ENCODE peak calls at places on chromosomes 11 and 22, in ten cellular contexts. M is T1000; Q is amniotic stem cell; I is cardiac fibroblast; B is endodermal cell; X is NCI-H2081; O is effector CD4-positive, alpha-beta T cell; H is stimulated activated CD4-positive, alpha-beta T cell treated with anti-CD3 and anti-CD28 coated beads, Interleukin-4, amount 100 ng/mL, for 1 hour; J is lower lobe of right lung; P is naive thymus-derived CD4-positive, alpha-beta T cell. T is an unnamed sample.

GRCh38 chr22:31501738-31502137 is 5.4 kb downstream of the SFI1 start:
- DNase-seq in M (no peak), Q (no peak), I (no peak), B (no peak), X (no peak), O (no peak), H (no peak), J (no peak), P (no peak), T (no peak)

GRCh38 chr11:66639066-66639813 is 737 bp downstream of the RBM4 start:
- DNase-seq in M (no peak), Q (no peak), I (peak; percentile 55), B (no peak), X (no peak), O (peak; percentile 21), H (no peak), J (no peak), P (peak; percentile 56), T (peak; percentile 20)

GRCh38 chr11:124807660-124808270 is 7.6 kb upstream of the MSANTD2 start:
- DNase-seq in M (no peak), Q (no peak), I (no peak), B (no peak), X (no peak), O (no peak), H (no peak), J (no peak), P (no peak), T (no peak)

GRCh38 chr22:36237462-36238347 is 1.6 kb downstream of the APOL2 start:
- DNase-seq in M (no peak), Q (no peak), I (peak; percentile 22), B (no peak), X (no peak), O (no peak), H (no peak), J (no peak), P (no peak), T (no peak)

GRCh38 chr11:106306942-106307341 is 229.5 kb downstream of the AASDHPPT start:
- DNase-seq in M (no peak), Q (no peak), I (peak; percentile 27), B (no peak), X (no peak), O (no peak), H (no peak), J (no peak), P (no peak), T (no peak)

GRCh38 chr11:63613517-63614135 is 607 bp downstream of the PLAAT3 start:
- DNase-seq in M (no peak), Q (no peak), I (no peak), B (peak; percentile 87), X (no peak), O (peak; percentile 29), H (peak; percentile 26), J (peak; percentile 70), P (peak; percentile 13), T (peak; percentile 17)

GRCh38 chr11:30433831-30434230 is 110.9 kb downstream of the ARL14EP start:
- DNase-seq in M (no peak), Q (no peak), I (no peak), B (no peak), X (no peak), O (no peak), H (no peak), J (no peak), P (no peak), T (no peak)

GRCh38 chr22:28736296-28737155 is 5.1 kb downstream of the CHEK2 start:
- DNase-seq in M (no peak), Q (no peak), I (no peak), B (peak; percentile 61), X (peak; percentile 0), O (no peak), H (no peak), J (no peak), P (no peak), T (no peak)

GRCh38 chr11:69468236-69468635 is 13.2 kb upstream of the LINC01488 start:
- DNase-seq in M (no peak), Q (no peak), I (no peak), B (no peak), X (no peak), O (no peak), H (no peak), J (peak; percentile 20), P (no peak), T (no peak)

GRCh38 chr22:41584881-41585280 is 4.8 kb downstream of the PMM1 start:
- DNase-seq in M (no peak), Q (no peak), I (no peak), B (no peak), X (no peak), O (no peak), H (no peak), J (no peak), P (no peak), T (no peak)

GRCh38 chr22:38872831-38873248 is 824 bp upstream of the CBX6 start:
- DNase-seq in M (no peak), Q (no peak), I (no peak), B (peak; percentile 81), X (peak; percentile 5), O (no peak), H (peak; percentile 15), J (peak; percentile 78), P (no peak), T (peak; percentile 52)

GRCh38 chr22:37025500-37026070 is 6.0 kb downstream of the MPST start:
- DNase-seq in M (no peak), Q (no peak), I (no peak), B (no peak), X (no peak), O (no peak), H (no peak), J (no peak), P (no peak), T (no peak)

GRCh38 chr22:45887202-45888131 is 89.5 kb downstream of the WNT7B start:
- DNase-seq in M (no peak), Q (no peak), I (no peak), B (peak; percentile 41), X (no peak), O (no peak), H (no peak), J (peak; percentile 79), P (no peak), T (no peak)

GRCh38 chr11:87736928-87737327 is 438.3 kb downstream of the RAB38 start:
- DNase-seq in M (no peak), Q (no peak), I (no peak), B (no peak), X (no peak), O (no peak), H (no peak), J (no peak), P (no peak), T (no peak)

GRCh38 chr11:76629133-76629852 is 41.3 kb downstream of the LRRC32 start:
- DNase-seq in M (no peak), Q (no peak), I (peak; percentile 97), B (no peak), X (no peak), O (peak; percentile 16), H (peak; percentile 16), J (peak; percentile 65), P (no peak), T (no peak)

GRCh38 chr11:35337136-35337918 is 82.0 kb downstream of the SLC1A2 start:
- DNase-seq in M (peak; percentile 70), Q (peak; percentile 90), I (peak; percentile 99), B (no peak), X (no peak), O (no peak), H (no peak), J (no peak), P (no peak), T (no peak)

GRCh38 chr22:38202437-38203089 is 769 bp downstream of the MAFF start:
- DNase-seq in M (peak; percentile 38), Q (peak; percentile 37), I (peak; percentile 91), B (peak; percentile 79), X (peak; percentile 40), O (peak; percentile 50), H (peak; percentile 57), J (peak; percentile 92), P (peak; percentile 19), T (peak; percentile 65)

GRCh38 chr11:110305169-110306018 is 9.0 kb upstream of the RDX start:
- DNase-seq in M (no peak), Q (no peak), I (peak; percentile 20), B (no peak), X (peak; percentile 79), O (no peak), H (no peak), J (no peak), P (no peak), T (no peak)

GRCh38 chr11:112822478-112823274 is 138.5 kb upstream of the NCAM1 start:
- DNase-seq in M (no peak), Q (no peak), I (no peak), B (peak; percentile 93), X (peak; percentile 30), O (no peak), H (no peak), J (no peak), P (no peak), T (no peak)

GRCh38 chr11:112852141-112852853 is 108.9 kb upstream of the NCAM1 start:
- DNase-seq in M (no peak), Q (no peak), I (peak; percentile 34), B (no peak), X (no peak), O (no peak), H (no peak), J (no peak), P (no peak), T (no peak)

GRCh38 chr11:64048042-64048854 is 12.5 kb downstream of the FLRT1 start:
- DNase-seq in M (no peak), Q (no peak), I (no peak), B (no peak), X (no peak), O (no peak), H (no peak), J (no peak), P (no peak), T (no peak)

GRCh38 chr22:25367756-25368155 is 148.3 kb downstream of the CRYBB2 start:
- DNase-seq in M (no peak), Q (no peak), I (no peak), B (no peak), X (no peak), O (no peak), H (no peak), J (no peak), P (no peak), T (no peak)

GRCh38 chr11:102599642-102600261 is 25.4 kb downstream of the MMP20 start:
- DNase-seq in M (peak; percentile 21), Q (peak; percentile 71), I (peak; percentile 96), B (no peak), X (no peak), O (no peak), H (no peak), J (no peak), P (no peak), T (no peak)